ENCODE peak calls at places on chromosomes 2 and 18, in four cellular contexts. P is astrocyte of the spinal cord, M is H9, H is AG04450. S is an unnamed sample.

GRCh38 chr2:26495705-26496271 is 17.9 kb upstream of the OTOF start:
- DNase-seq in P (no peak), M (peak; percentile 52), H (no peak), S (peak; percentile 57)

GRCh38 chr2:173327421-173327820 is 27.3 kb upstream of the CDCA7 start:
- DNase-seq in P (no peak), M (no peak), H (no peak), S (no peak)

GRCh38 chr2:100647709-100648108 is 84.9 kb downstream of the PDCL3 start:
- DNase-seq in P (no peak), M (no peak), H (no peak), S (no peak)

GRCh38 chr18:10530852-10531251 is 5.0 kb downstream of the NAPG start:
- DNase-seq in P (peak; percentile 7), M (no peak), H (no peak), S (no peak)

GRCh38 chr2:67268806-67269205 is 128.3 kb upstream of the ETAA1 start:
- DNase-seq in P (peak; percentile 51), M (no peak), H (no peak), S (peak; percentile 1)

GRCh38 chr2:126657146-126657635 is 1.2 kb downstream of the GYPC start:
- DNase-seq in P (peak; percentile 95), M (peak; percentile 47), H (peak; percentile 92), S (no peak)

GRCh38 chr2:69946351-69947077 is 14.9 kb downstream of the ASPRV1 start:
- DNase-seq in P (peak; percentile 63), M (no peak), H (no peak), S (no peak)

GRCh38 chr2:137689549-137689948 is 274.7 kb upstream of the HNMT start:
- DNase-seq in P (peak; percentile 29), M (no peak), H (no peak), S (no peak)

GRCh38 chr2:22855081-22855480 is 529.9 kb upstream of the KLHL29 start:
- DNase-seq in P (no peak), M (no peak), H (no peak), S (peak; percentile 1)

GRCh38 chr2:149464396-149464795 is 123.2 kb downstream of the MMADHC start:
- DNase-seq in P (no peak), M (no peak), H (no peak), S (no peak)

GRCh38 chr2:142868281-142868762 is 9.1 kb upstream of the KYNU start:
- DNase-seq in P (no peak), M (no peak), H (no peak), S (no peak)

GRCh38 chr2:219611866-219612604 is 14.4 kb downstream of the STK11IP start:
- DNase-seq in P (no peak), M (no peak), H (no peak), S (peak; percentile 5)

GRCh38 chr2:189533274-189534035 is 47.1 kb downstream of the SLC40A1 start:
- DNase-seq in P (no peak), M (no peak), H (no peak), S (no peak)

GRCh38 chr2:53960476-53960875 is 10.3 kb downstream of the PSME4 start:
- DNase-seq in P (no peak), M (no peak), H (no peak), S (no peak)

GRCh38 chr2:109440507-109441156 is 173.1 kb downstream of the SEPTIN10 start:
- DNase-seq in P (no peak), M (no peak), H (no peak), S (no peak)

GRCh38 chr2:169290433-169290832 is 71.9 kb downstream of the LRP2 start:
- DNase-seq in P (no peak), M (no peak), H (no peak), S (no peak)

GRCh38 chr2:43018179-43019024 is 208.0 kb downstream of the ZFP36L2 start:
- DNase-seq in P (no peak), M (no peak), H (peak; percentile 60), S (no peak)

GRCh38 chr2:881204-881918 is 69.3 kb upstream of the SNTG2 start:
- DNase-seq in P (no peak), M (peak; percentile 14), H (no peak), S (no peak)

GRCh38 chr18:43751835-43752234 is 474.5 kb upstream of the SYT4 start:
- DNase-seq in P (peak; percentile 20), M (no peak), H (no peak), S (no peak)

GRCh38 chr2:55459741-55460274 is 40.2 kb upstream of the CCDC88A start:
- DNase-seq in P (no peak), M (no peak), H (no peak), S (no peak)

GRCh38 chr2:195575879-195576391 is 81.1 kb upstream of the SLC39A10 start:
- DNase-seq in P (peak; percentile 69), M (no peak), H (no peak), S (peak; percentile 50)

GRCh38 chr2:203603451-203604389 is 68.6 kb upstream of the RAPH1 start:
- DNase-seq in P (no peak), M (no peak), H (no peak), S (no peak)

GRCh38 chr2:163982938-163983337 is 247.1 kb upstream of the FIGN start:
- DNase-seq in P (no peak), M (no peak), H (no peak), S (no peak)

GRCh38 chr18:54223568-54224241 is 764 bp downstream of the MBD2 start:
- DNase-seq in P (peak; percentile 87), M (peak; percentile 32), H (peak; percentile 80), S (peak; percentile 96)

GRCh38 chr18:36047521-36047920 is 19.8 kb downstream of the RPRD1A start:
- DNase-seq in P (no peak), M (no peak), H (no peak), S (no peak)

GRCh38 chr18:55634545-55634944 is 46.6 kb upstream of the TCF4 start:
- DNase-seq in P (peak; percentile 64), M (no peak), H (peak; percentile 32), S (no peak)

GRCh38 chr2:52335727-52336126 is 1303.8 kb upstream of the NRXN1 start:
- DNase-seq in P (no peak), M (no peak), H (no peak), S (no peak)

GRCh38 chr2:14424478-14425390 is 207.8 kb upstream of the LRATD1 start:
- DNase-seq in P (no peak), M (no peak), H (no peak), S (no peak)

GRCh38 chr18:79851981-79852380 is 54.2 kb downstream of the KCNG2 start:
- DNase-seq in P (no peak), M (no peak), H (no peak), S (no peak)

GRCh38 chr2:112006076-112006410 is 49.0 kb upstream of the TMEM87B start:
- DNase-seq in P (peak; percentile 24), M (no peak), H (no peak), S (no peak)

GRCh38 chr2:232859385-232859916 is 10.6 kb upstream of the SNORC start:
- DNase-seq in P (no peak), M (no peak), H (no peak), S (no peak)

GRCh38 chr2:19617251-19617650 is 258.8 kb upstream of the OSR1 start:
- DNase-seq in P (no peak), M (no peak), H (no peak), S (no peak)

GRCh38 chr2:170498559-170498958 is 216.6 kb upstream of the SP5 start:
- DNase-seq in P (no peak), M (no peak), H (no peak), S (peak; percentile 32)

GRCh38 chr2:129888896-129889295 is 90.6 kb upstream of the RAB6C start:
- DNase-seq in P (no peak), M (no peak), H (no peak), S (no peak)